ENCODE peak calls at places on chromosomes 16 and 17, in five cellular contexts. One of them, this sample, is unnamed.
A peak's percentile ranks its signal among the peaks of the same experiment; 100 is the strongest.

GRCh38 chr16:66512589-66513404 is 37.1 kb downstream of the TK2 start:
- DNase-seq in pancreas: no peak
- DNase-seq in GM12891: no peak
- DNase-seq in stimulated activated CD4-positive, alpha-beta T cell treated with anti-CD3 and anti-CD28 coated beads, TNF-alpha, amount 100 ng/mL, for 1 hour: no peak
- DNase-seq in stimulated activated naive CD4-positive, alpha-beta T cell treated with Interleukin-2 at 50 U/mL for 16 hours: no peak
- DNase-seq in this sample: no peak

GRCh38 chr17:34171245-34171818 is 83.8 kb upstream of the CCL2 start:
- DNase-seq in pancreas: peak; percentile 68
- DNase-seq in GM12891: peak; percentile 35
- DNase-seq in stimulated activated CD4-positive, alpha-beta T cell treated with anti-CD3 and anti-CD28 coated beads, TNF-alpha, amount 100 ng/mL, for 1 hour: peak; percentile 14
- DNase-seq in stimulated activated naive CD4-positive, alpha-beta T cell treated with Interleukin-2 at 50 U/mL for 16 hours: peak; percentile 9
- DNase-seq in this sample: no peak

GRCh38 chr17:48002920-48003685 is 32.2 kb downstream of the CDK5RAP3 start:
- DNase-seq in GM12891: no peak
- DNase-seq in pancreas: no peak
- DNase-seq in stimulated activated CD4-positive, alpha-beta T cell treated with anti-CD3 and anti-CD28 coated beads, TNF-alpha, amount 100 ng/mL, for 1 hour: no peak
- DNase-seq in stimulated activated naive CD4-positive, alpha-beta T cell treated with Interleukin-2 at 50 U/mL for 16 hours: no peak
- DNase-seq in this sample: no peak

GRCh38 chr16:2471016-2471652 is at the start of gene NTN3:
- DNase-seq in pancreas: no peak
- DNase-seq in GM12891: no peak
- DNase-seq in stimulated activated naive CD4-positive, alpha-beta T cell treated with Interleukin-2 at 50 U/mL for 16 hours: no peak
- DNase-seq in stimulated activated CD4-positive, alpha-beta T cell treated with anti-CD3 and anti-CD28 coated beads, TNF-alpha, amount 100 ng/mL, for 1 hour: no peak
- DNase-seq in this sample: no peak

GRCh38 chr16:79756571-79756970 is 156.0 kb upstream of the MAF start:
- DNase-seq in stimulated activated naive CD4-positive, alpha-beta T cell treated with Interleukin-2 at 50 U/mL for 16 hours: no peak
- DNase-seq in GM12891: no peak
- DNase-seq in pancreas: no peak
- DNase-seq in stimulated activated CD4-positive, alpha-beta T cell treated with anti-CD3 and anti-CD28 coated beads, TNF-alpha, amount 100 ng/mL, for 1 hour: no peak
- DNase-seq in this sample: no peak

GRCh38 chr17:70190959-70191805 is 21.9 kb downstream of the KCNJ2 start:
- DNase-seq in GM12891: no peak
- DNase-seq in stimulated activated CD4-positive, alpha-beta T cell treated with anti-CD3 and anti-CD28 coated beads, TNF-alpha, amount 100 ng/mL, for 1 hour: no peak
- DNase-seq in stimulated activated naive CD4-positive, alpha-beta T cell treated with Interleukin-2 at 50 U/mL for 16 hours: no peak
- DNase-seq in pancreas: no peak
- DNase-seq in this sample: no peak

GRCh38 chr16:72873853-72874252 is 174.1 kb downstream of the ZFHX3 start:
- DNase-seq in GM12891: no peak
- DNase-seq in pancreas: no peak
- DNase-seq in stimulated activated CD4-positive, alpha-beta T cell treated with anti-CD3 and anti-CD28 coated beads, TNF-alpha, amount 100 ng/mL, for 1 hour: no peak
- DNase-seq in stimulated activated naive CD4-positive, alpha-beta T cell treated with Interleukin-2 at 50 U/mL for 16 hours: no peak
- DNase-seq in this sample: no peak

GRCh38 chr17:82897514-82898249 is 57.9 kb upstream of the ZNF750 start:
- DNase-seq in pancreas: no peak
- DNase-seq in GM12891: no peak
- DNase-seq in stimulated activated CD4-positive, alpha-beta T cell treated with anti-CD3 and anti-CD28 coated beads, TNF-alpha, amount 100 ng/mL, for 1 hour: no peak
- DNase-seq in stimulated activated naive CD4-positive, alpha-beta T cell treated with Interleukin-2 at 50 U/mL for 16 hours: no peak
- DNase-seq in this sample: no peak

GRCh38 chr17:39364236-39365025 is 37.0 kb downstream of the FBXL20 start:
- DNase-seq in stimulated activated naive CD4-positive, alpha-beta T cell treated with Interleukin-2 at 50 U/mL for 16 hours: no peak
- DNase-seq in pancreas: no peak
- DNase-seq in GM12891: no peak
- DNase-seq in stimulated activated CD4-positive, alpha-beta T cell treated with anti-CD3 and anti-CD28 coated beads, TNF-alpha, amount 100 ng/mL, for 1 hour: no peak
- DNase-seq in this sample: no peak

GRCh38 chr16:1645914-1646525 is 32.1 kb upstream of the JPT2 start:
- DNase-seq in GM12891: no peak
- DNase-seq in stimulated activated naive CD4-positive, alpha-beta T cell treated with Interleukin-2 at 50 U/mL for 16 hours: peak; percentile 18
- DNase-seq in stimulated activated CD4-positive, alpha-beta T cell treated with anti-CD3 and anti-CD28 coated beads, TNF-alpha, amount 100 ng/mL, for 1 hour: no peak
- DNase-seq in pancreas: no peak
- DNase-seq in this sample: no peak